ENCODE peak calls at places on chromosome 9, in five cellular contexts. One of them, this sample, is unnamed.

GRCh38 chr9:90972057-90972456 is 170.4 kb downstream of the SYK start:
- DNase-seq in fibroblast of lung: no peak
- DNase-seq in SK-N-SH: no peak
- DNase-seq in endothelial cell of umbilical vein: no peak
- DNase-seq in mammary epithelial cell: no peak
- DNase-seq in this sample: no peak

GRCh38 chr9:75181748-75182147 is 93.4 kb downstream of the OSTF1 start:
- DNase-seq in fibroblast of lung: peak; percentile 68
- DNase-seq in SK-N-SH: no peak
- DNase-seq in endothelial cell of umbilical vein: peak; percentile 54
- DNase-seq in mammary epithelial cell: peak; percentile 98
- DNase-seq in this sample: peak; percentile 79

GRCh38 chr9:68759981-68760673 is 55.1 kb downstream of the PIP5K1B start:
- DNase-seq in fibroblast of lung: no peak
- DNase-seq in SK-N-SH: no peak
- DNase-seq in endothelial cell of umbilical vein: no peak
- DNase-seq in mammary epithelial cell: no peak
- DNase-seq in this sample: no peak

GRCh38 chr9:33426843-33427293 is 20.5 kb downstream of the AQP3 start:
- DNase-seq in fibroblast of lung: peak; percentile 12
- DNase-seq in SK-N-SH: no peak
- DNase-seq in endothelial cell of umbilical vein: no peak
- DNase-seq in mammary epithelial cell: no peak
- DNase-seq in this sample: peak; percentile 73

GRCh38 chr9:131008909-131009618 is at the start of gene LAMC3:
- DNase-seq in fibroblast of lung: no peak
- DNase-seq in SK-N-SH: peak; percentile 84
- DNase-seq in endothelial cell of umbilical vein: no peak
- DNase-seq in mammary epithelial cell: no peak
- DNase-seq in this sample: peak; percentile 17

GRCh38 chr9:104872959-104873850 is 54.8 kb downstream of the ABCA1 start:
- DNase-seq in fibroblast of lung: peak; percentile 98
- DNase-seq in SK-N-SH: peak; percentile 22
- DNase-seq in endothelial cell of umbilical vein: peak; percentile 90
- DNase-seq in mammary epithelial cell: peak; percentile 97
- DNase-seq in this sample: peak; percentile 88

GRCh38 chr9:113154471-113154870 is 3.7 kb downstream of the SLC31A2 start:
- DNase-seq in fibroblast of lung: peak; percentile 80
- DNase-seq in SK-N-SH: no peak
- DNase-seq in endothelial cell of umbilical vein: no peak
- DNase-seq in mammary epithelial cell: peak; percentile 86
- DNase-seq in this sample: peak; percentile 67

GRCh38 chr9:79384506-79384905 is 187.3 kb upstream of the TLE4 start:
- DNase-seq in fibroblast of lung: peak; percentile 90
- DNase-seq in SK-N-SH: no peak
- DNase-seq in endothelial cell of umbilical vein: no peak
- DNase-seq in mammary epithelial cell: no peak
- DNase-seq in this sample: no peak

GRCh38 chr9:27351438-27351837 is 54.5 kb upstream of the EQTN start:
- DNase-seq in fibroblast of lung: no peak
- DNase-seq in SK-N-SH: no peak
- DNase-seq in endothelial cell of umbilical vein: no peak
- DNase-seq in mammary epithelial cell: no peak
- DNase-seq in this sample: no peak

GRCh38 chr9:5688109-5688508 is 59.2 kb downstream of the RIC1 start:
- DNase-seq in fibroblast of lung: peak; percentile 49
- DNase-seq in SK-N-SH: no peak
- DNase-seq in endothelial cell of umbilical vein: peak; percentile 76
- DNase-seq in mammary epithelial cell: no peak
- DNase-seq in this sample: peak; percentile 12

GRCh38 chr9:127336086-127336485 is 60.9 kb upstream of the SLC2A8 start:
- DNase-seq in fibroblast of lung: peak; percentile 48
- DNase-seq in SK-N-SH: no peak
- DNase-seq in endothelial cell of umbilical vein: peak; percentile 18
- DNase-seq in mammary epithelial cell: no peak
- DNase-seq in this sample: peak; percentile 2

GRCh38 chr9:134895849-134896833 is 15.5 kb downstream of the FCN2 start:
- DNase-seq in fibroblast of lung: peak; percentile 86
- DNase-seq in SK-N-SH: no peak
- DNase-seq in endothelial cell of umbilical vein: peak; percentile 90
- DNase-seq in mammary epithelial cell: peak; percentile 55
- DNase-seq in this sample: peak; percentile 61

GRCh38 chr9:29555452-29555851 is 1982.2 kb upstream of the C9orf72 start:
- DNase-seq in fibroblast of lung: no peak
- DNase-seq in SK-N-SH: no peak
- DNase-seq in endothelial cell of umbilical vein: no peak
- DNase-seq in mammary epithelial cell: no peak
- DNase-seq in this sample: no peak

GRCh38 chr9:105854783-105855709 is 160.7 kb downstream of the TMEM38B start:
- DNase-seq in fibroblast of lung: no peak
- DNase-seq in SK-N-SH: no peak
- DNase-seq in endothelial cell of umbilical vein: no peak
- DNase-seq in mammary epithelial cell: no peak
- DNase-seq in this sample: no peak

GRCh38 chr9:88538311-88539085 is 3.5 kb downstream of the NXNL2 start:
- DNase-seq in fibroblast of lung: peak; percentile 50
- DNase-seq in SK-N-SH: no peak
- DNase-seq in endothelial cell of umbilical vein: no peak
- DNase-seq in mammary epithelial cell: no peak
- DNase-seq in this sample: no peak

DNA sequence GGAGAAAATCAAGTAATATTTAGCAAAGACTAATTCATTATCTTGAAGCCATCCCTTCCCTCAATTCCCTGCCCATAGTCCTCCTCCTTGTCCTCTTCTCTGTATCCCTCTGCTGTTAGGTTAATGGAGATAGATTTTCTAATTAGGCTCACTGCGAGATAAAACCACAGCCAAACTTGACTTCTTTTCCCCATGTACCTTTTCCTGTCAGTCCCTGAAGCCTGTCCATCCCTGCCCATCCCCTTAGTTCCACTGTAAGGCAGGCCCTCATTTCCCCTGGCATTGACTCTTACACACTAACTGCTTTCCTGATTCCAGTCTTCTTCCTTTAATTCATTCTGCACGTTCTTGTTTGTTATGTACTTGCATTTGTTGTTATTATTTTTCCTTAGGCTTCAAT is 1.2 kb downstream of the TLR4 start:
- DNase-seq in fibroblast of lung: no peak
- DNase-seq in SK-N-SH: no peak
- DNase-seq in endothelial cell of umbilical vein: peak; percentile 59
- DNase-seq in mammary epithelial cell: no peak
- DNase-seq in this sample: no peak
- H3K9ac ChIP-seq in fibroblast of lung: no peak overlapping the region
- H3K9ac ChIP-seq in SK-N-SH: peak overlapping the region; percentile 82
- H3K9ac ChIP-seq in endothelial cell of umbilical vein: peak overlapping the region; percentile 86
- H3K9ac ChIP-seq in mammary epithelial cell: no peak overlapping the region
- H3K9ac ChIP-seq in this sample: no peak overlapping the region

DNA sequence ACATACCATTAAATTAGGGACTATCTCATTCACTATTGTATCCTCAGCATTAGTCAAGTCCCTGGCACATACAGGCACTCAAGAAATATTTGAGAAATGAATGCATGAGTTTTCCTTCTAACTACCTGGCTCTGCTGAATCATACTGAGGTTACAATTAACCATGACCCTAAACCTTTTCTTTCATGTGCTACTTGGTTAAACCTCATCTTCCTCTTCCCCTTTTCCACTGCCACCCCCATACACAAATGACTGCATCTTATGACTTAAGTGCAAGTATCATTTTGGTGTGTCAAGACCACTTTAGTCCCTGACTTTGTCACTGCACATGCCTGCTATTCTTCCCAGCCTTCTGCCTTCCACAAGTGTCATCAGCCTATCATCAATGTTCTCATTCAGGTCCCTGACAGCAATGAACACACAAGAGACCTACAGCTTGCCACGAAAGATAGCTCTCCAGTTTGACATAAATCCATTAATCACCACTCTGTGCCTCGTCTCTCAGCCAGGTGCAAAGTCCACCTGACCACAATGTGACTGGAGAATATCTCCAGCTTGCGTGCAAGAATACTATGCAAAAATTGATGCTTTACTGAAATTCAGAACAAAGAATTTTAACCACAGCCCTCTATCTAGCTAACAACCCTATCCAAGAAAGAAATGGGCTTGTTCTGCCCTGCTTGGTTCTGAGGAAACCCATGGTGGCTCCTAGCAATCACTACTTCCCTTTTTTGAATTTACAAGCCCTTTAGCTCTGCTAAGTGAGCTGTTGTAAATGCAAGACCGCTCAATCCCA is 74.5 kb downstream of the MAPKAP1 start:
- DNase-seq in fibroblast of lung: peak; percentile 81
- DNase-seq in SK-N-SH: no peak
- DNase-seq in endothelial cell of umbilical vein: peak; percentile 16
- DNase-seq in mammary epithelial cell: peak; percentile 85
- DNase-seq in this sample: peak; percentile 63
- H3K9ac ChIP-seq in fibroblast of lung: no peak overlapping the region
- H3K9ac ChIP-seq in SK-N-SH: no peak overlapping the region
- H3K9ac ChIP-seq in endothelial cell of umbilical vein: no peak overlapping the region
- H3K9ac ChIP-seq in mammary epithelial cell: no peak overlapping the region
- H3K9ac ChIP-seq in this sample: peak overlapping the region; percentile 16

GRCh38 chr9:114371343-114371985 is 16.3 kb downstream of the AKNA start:
- DNase-seq in fibroblast of lung: no peak
- DNase-seq in SK-N-SH: no peak
- DNase-seq in endothelial cell of umbilical vein: no peak
- DNase-seq in mammary epithelial cell: no peak
- DNase-seq in this sample: no peak

GRCh38 chr9:114369567-114370240 is 18.1 kb downstream of the AKNA start:
- DNase-seq in fibroblast of lung: no peak
- DNase-seq in SK-N-SH: no peak
- DNase-seq in endothelial cell of umbilical vein: no peak
- DNase-seq in mammary epithelial cell: no peak
- DNase-seq in this sample: no peak

GRCh38 chr9:114370985-114371335 is 16.8 kb downstream of the AKNA start:
- DNase-seq in fibroblast of lung: no peak
- DNase-seq in SK-N-SH: no peak
- DNase-seq in endothelial cell of umbilical vein: no peak
- DNase-seq in mammary epithelial cell: no peak
- DNase-seq in this sample: no peak

GRCh38 chr9:114371986-114372917 is 15.5 kb downstream of the AKNA start:
- DNase-seq in fibroblast of lung: peak; percentile 39
- DNase-seq in SK-N-SH: peak; percentile 77
- DNase-seq in endothelial cell of umbilical vein: peak; percentile 13
- DNase-seq in mammary epithelial cell: peak; percentile 37
- DNase-seq in this sample: peak; percentile 76

DNA sequence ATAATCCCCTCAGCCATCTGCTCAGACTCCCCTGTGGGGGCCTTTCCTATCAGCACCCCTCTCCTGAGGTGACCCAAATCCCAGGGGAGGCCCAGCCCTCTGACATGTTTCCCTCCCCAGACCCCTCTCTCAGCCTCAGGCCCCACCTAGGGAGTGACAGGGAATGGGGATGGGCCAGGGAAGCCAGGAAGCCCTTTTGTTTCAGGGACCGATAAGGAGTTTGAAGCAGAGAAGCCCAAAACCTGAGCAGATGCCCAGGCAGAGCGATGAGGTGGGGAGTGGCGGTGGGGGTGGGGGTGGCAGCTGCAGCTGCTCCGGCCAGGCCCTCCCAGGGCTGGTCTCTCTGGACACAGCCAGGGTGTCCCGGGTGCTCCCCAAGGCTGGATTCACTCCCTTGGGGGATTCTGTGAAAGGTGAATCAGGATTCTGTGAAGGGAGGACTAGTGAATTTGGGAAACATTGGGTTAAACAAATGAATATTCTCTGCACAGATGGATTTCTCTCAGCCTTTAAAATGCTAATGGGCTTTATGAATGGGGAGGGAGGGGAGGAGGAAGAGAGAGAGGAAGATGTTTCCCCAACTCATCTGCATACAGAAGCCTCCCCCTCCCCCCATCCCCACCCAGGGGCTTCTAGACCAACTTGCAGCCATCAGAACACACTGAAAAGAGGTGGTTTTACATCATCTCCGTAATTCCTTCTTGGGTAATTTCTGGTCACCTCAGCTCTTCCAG is 17.4 kb downstream of the AKNA start:
- DNase-seq in fibroblast of lung: no peak
- DNase-seq in SK-N-SH: no peak
- DNase-seq in endothelial cell of umbilical vein: no peak
- DNase-seq in mammary epithelial cell: no peak
- DNase-seq in this sample: no peak
- H3K9ac ChIP-seq in fibroblast of lung: no peak overlapping the region
- H3K9ac ChIP-seq in SK-N-SH: no peak overlapping the region
- H3K9ac ChIP-seq in endothelial cell of umbilical vein: no peak overlapping the region
- H3K9ac ChIP-seq in mammary epithelial cell: no peak overlapping the region
- H3K9ac ChIP-seq in this sample: no peak overlapping the region

GRCh38 chr9:95450171-95451107 is 66.3 kb downstream of the PTCH1 start:
- DNase-seq in fibroblast of lung: no peak
- DNase-seq in SK-N-SH: peak; percentile 73
- DNase-seq in endothelial cell of umbilical vein: no peak
- DNase-seq in mammary epithelial cell: no peak
- DNase-seq in this sample: no peak
- H3K9ac ChIP-seq in fibroblast of lung: no peak overlapping the region
- H3K9ac ChIP-seq in SK-N-SH: no peak overlapping the region
- H3K9ac ChIP-seq in endothelial cell of umbilical vein: no peak overlapping the region
- H3K9ac ChIP-seq in mammary epithelial cell: no peak overlapping the region
- H3K9ac ChIP-seq in this sample: no peak overlapping the region

GRCh38 chr9:16809912-16810610 is 60.4 kb downstream of the BNC2 start:
- DNase-seq in fibroblast of lung: no peak
- DNase-seq in SK-N-SH: no peak
- DNase-seq in endothelial cell of umbilical vein: no peak
- DNase-seq in mammary epithelial cell: peak; percentile 13
- DNase-seq in this sample: peak; percentile 5

GRCh38 chr9:16813838-16814237 is 56.6 kb downstream of the BNC2 start:
- DNase-seq in fibroblast of lung: no peak
- DNase-seq in SK-N-SH: no peak
- DNase-seq in endothelial cell of umbilical vein: no peak
- DNase-seq in mammary epithelial cell: no peak
- DNase-seq in this sample: no peak

GRCh38 chr9:16816006-16816405 is 54.5 kb downstream of the BNC2 start:
- DNase-seq in fibroblast of lung: no peak
- DNase-seq in SK-N-SH: no peak
- DNase-seq in endothelial cell of umbilical vein: no peak
- DNase-seq in mammary epithelial cell: no peak
- DNase-seq in this sample: no peak

GRCh38 chr9:16815042-16815441 is 55.4 kb downstream of the BNC2 start:
- DNase-seq in fibroblast of lung: no peak
- DNase-seq in SK-N-SH: no peak
- DNase-seq in endothelial cell of umbilical vein: no peak
- DNase-seq in mammary epithelial cell: no peak
- DNase-seq in this sample: no peak

GRCh38 chr9:16811987-16812685 is 58.3 kb downstream of the BNC2 start:
- DNase-seq in fibroblast of lung: no peak
- DNase-seq in SK-N-SH: no peak
- DNase-seq in endothelial cell of umbilical vein: no peak
- DNase-seq in mammary epithelial cell: no peak
- DNase-seq in this sample: no peak
- H3K9ac ChIP-seq in fibroblast of lung: no peak overlapping the region
- H3K9ac ChIP-seq in SK-N-SH: no peak overlapping the region
- H3K9ac ChIP-seq in endothelial cell of umbilical vein: no peak overlapping the region
- H3K9ac ChIP-seq in mammary epithelial cell: no peak overlapping the region
- H3K9ac ChIP-seq in this sample: no peak overlapping the region

DNA sequence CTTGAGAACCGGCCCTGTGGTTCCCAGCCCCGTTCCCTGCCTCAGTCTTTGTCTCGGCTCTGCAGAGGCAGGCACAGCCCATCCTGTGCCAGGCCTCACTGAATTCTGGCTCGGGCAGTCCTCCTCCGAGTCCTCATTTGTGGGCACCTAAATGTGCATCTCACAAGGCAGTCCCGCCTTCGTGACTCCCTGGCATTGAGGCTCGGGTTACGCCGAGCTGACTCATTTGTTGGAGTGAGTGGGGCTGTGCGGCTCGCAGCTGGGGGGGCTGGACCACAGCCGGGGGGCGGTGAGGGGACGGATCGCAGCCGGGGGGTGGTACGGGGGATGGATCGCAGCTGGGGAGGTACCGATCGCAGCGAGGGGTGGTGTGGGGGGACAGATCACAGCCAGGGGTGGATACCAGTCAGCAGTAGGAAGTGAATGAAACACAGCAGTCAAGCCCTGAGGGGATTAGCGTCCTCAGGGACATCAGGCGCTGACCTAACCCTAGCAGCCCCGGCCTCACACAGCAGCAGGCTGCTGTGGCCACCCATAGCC is 72.2 kb downstream of the PSMB7 start:
- DNase-seq in fibroblast of lung: peak; percentile 92
- DNase-seq in SK-N-SH: no peak
- DNase-seq in endothelial cell of umbilical vein: no peak
- DNase-seq in mammary epithelial cell: peak; percentile 80
- DNase-seq in this sample: peak; percentile 87
- H3K9ac ChIP-seq in fibroblast of lung: peak overlapping the region; percentile 37
- H3K9ac ChIP-seq in SK-N-SH: peak overlapping the region; percentile 34
- H3K9ac ChIP-seq in endothelial cell of umbilical vein: no peak overlapping the region
- H3K9ac ChIP-seq in mammary epithelial cell: no peak overlapping the region
- H3K9ac ChIP-seq in this sample: peak overlapping the region; percentile 50